ENCODE peak calls at places on chromosomes 13 and 19, in five cellular contexts. One of them, this sample, is unnamed.

GRCh38 chr19:35194022-35194984 is 34.2 kb downstream of the FAM187B start:
- DNase-seq in CD4-positive, alpha-beta memory T cell: no peak
- DNase-seq in GM23248: no peak
- DNase-seq in amniotic stem cell: no peak
- DNase-seq in glomerular endothelial cell: no peak
- DNase-seq in this sample: no peak

GRCh38 chr13:103941506-103942148 is 875.4 kb upstream of the SLC10A2 start:
- DNase-seq in GM23248: no peak
- DNase-seq in glomerular endothelial cell: no peak
- DNase-seq in amniotic stem cell: no peak
- DNase-seq in CD4-positive, alpha-beta memory T cell: no peak
- DNase-seq in this sample: no peak

GRCh38 chr13:40986328-40986856 is 32.7 kb downstream of the ELF1 start:
- DNase-seq in GM23248: peak; percentile 32
- DNase-seq in amniotic stem cell: no peak
- DNase-seq in glomerular endothelial cell: no peak
- DNase-seq in CD4-positive, alpha-beta memory T cell: no peak
- DNase-seq in this sample: no peak

GRCh38 chr13:74103196-74103595 is 31.0 kb downstream of the KLF12 start:
- DNase-seq in amniotic stem cell: no peak
- DNase-seq in CD4-positive, alpha-beta memory T cell: no peak
- DNase-seq in GM23248: no peak
- DNase-seq in glomerular endothelial cell: no peak
- DNase-seq in this sample: no peak

GRCh38 chr13:101535192-101535746 is 82.8 kb downstream of the ITGBL1 start:
- DNase-seq in GM23248: peak; percentile 65
- DNase-seq in CD4-positive, alpha-beta memory T cell: no peak
- DNase-seq in amniotic stem cell: no peak
- DNase-seq in glomerular endothelial cell: no peak
- DNase-seq in this sample: no peak

GRCh38 chr13:113635048-113635420 is 23.0 kb downstream of the ATP4B start:
- DNase-seq in CD4-positive, alpha-beta memory T cell: no peak
- DNase-seq in glomerular endothelial cell: no peak
- DNase-seq in GM23248: no peak
- DNase-seq in amniotic stem cell: no peak
- DNase-seq in this sample: no peak

GRCh38 chr19:628168-628567 is 5.2 kb downstream of the POLRMT start:
- DNase-seq in CD4-positive, alpha-beta memory T cell: no peak
- DNase-seq in GM23248: no peak
- DNase-seq in glomerular endothelial cell: no peak
- DNase-seq in amniotic stem cell: no peak
- DNase-seq in this sample: no peak

GRCh38 chr13:67099494-67099893 is 130.6 kb downstream of the PCDH9 start:
- DNase-seq in amniotic stem cell: no peak
- DNase-seq in CD4-positive, alpha-beta memory T cell: no peak
- DNase-seq in GM23248: no peak
- DNase-seq in glomerular endothelial cell: no peak
- DNase-seq in this sample: no peak

GRCh38 chr19:4178990-4179389 is 3.4 kb downstream of the SIRT6 start:
- DNase-seq in GM23248: no peak
- DNase-seq in amniotic stem cell: no peak
- DNase-seq in glomerular endothelial cell: no peak
- DNase-seq in CD4-positive, alpha-beta memory T cell: no peak
- DNase-seq in this sample: no peak

GRCh38 chr13:60454425-60454824 is 57.4 kb downstream of the TDRD3 start:
- DNase-seq in CD4-positive, alpha-beta memory T cell: no peak
- DNase-seq in GM23248: no peak
- DNase-seq in glomerular endothelial cell: no peak
- DNase-seq in amniotic stem cell: no peak
- DNase-seq in this sample: no peak

GRCh38 chr19:33505168-33505567 is 16.4 kb downstream of the PEPD start:
- DNase-seq in CD4-positive, alpha-beta memory T cell: no peak
- DNase-seq in GM23248: no peak
- DNase-seq in amniotic stem cell: no peak
- DNase-seq in glomerular endothelial cell: no peak
- DNase-seq in this sample: no peak

GRCh38 chr13:106241974-106242373 is 293.5 kb downstream of the EFNB2 start:
- DNase-seq in CD4-positive, alpha-beta memory T cell: no peak
- DNase-seq in GM23248: no peak
- DNase-seq in amniotic stem cell: no peak
- DNase-seq in glomerular endothelial cell: no peak
- DNase-seq in this sample: no peak

GRCh38 chr19:32339988-32340874 is 5.2 kb upstream of the ZNF507 start:
- DNase-seq in CD4-positive, alpha-beta memory T cell: peak; percentile 15
- DNase-seq in amniotic stem cell: peak; percentile 18
- DNase-seq in GM23248: peak; percentile 65
- DNase-seq in glomerular endothelial cell: no peak
- DNase-seq in this sample: peak; percentile 42

This sample was measured in MM.1S.